ENCODE peak calls at places on chromosomes 4 and X, in ten cellular contexts. X is tibial nerve; L is HT1080; W is globus pallidus; F is Calu3; Q is HFFc6; Y is BE2C; S is H9; M is A673; G is activated CD4-positive, alpha-beta T cell treated with anti-CD3 and anti-CD28 coated beads, Interleukin-2, amount 10 ng/mL, durations not matched to agents 7 days and 5 days. V is an unnamed sample.

GRCh38 chr4:159169903-159170302 is 67.0 kb downstream of the RAPGEF2 start:
- DNase-seq in L (no peak), Y (no peak), M (no peak), X (no peak), G (no peak), S (no peak), Q (no peak), F (no peak), W (no peak), V (no peak)

GRCh38 chr4:140523370-140523856 is 555 bp upstream of the ELMOD2 start:
- DNase-seq in Q (no peak), G (no peak), X (no peak), L (no peak), Y (no peak), F (no peak), W (no peak), S (no peak), M (no peak), V (no peak)

GRCh38 chrX:78092296-78092695 is 11.8 kb upstream of the PGK1 start:
- DNase-seq in W (no peak), S (peak), L (peak), Q (peak), F (peak), Y (peak), X (no peak), M (peak), G (peak), V (peak)

GRCh38 chrX:139750390-139750789 is 42.4 kb upstream of the MCF2 start:
- DNase-seq in G (no peak), M (no peak), Q (no peak), F (no peak), L (no peak), S (no peak), Y (no peak), X (no peak), W (no peak), V (no peak)

GRCh38 chrX:17933856-17934255 is 72.8 kb upstream of the RAI2 start:
- DNase-seq in Y (no peak), L (no peak), G (no peak), S (no peak), W (no peak), M (no peak), Q (no peak), F (no peak), X (no peak), V (no peak)

GRCh38 chrX:42530027-42530426 is 247.9 kb downstream of the PPP1R2C start:
- DNase-seq in M (no peak), G (no peak), Y (no peak), W (no peak), L (peak), S (no peak), F (peak), Q (no peak), X (no peak), V (peak)

GRCh38 chr4:26937567-26937966 is 76.9 kb downstream of the STIM2 start:
- DNase-seq in M (no peak), S (no peak), G (no peak), Y (no peak), L (no peak), W (no peak), X (no peak), Q (no peak), F (no peak), V (no peak)

GRCh38 chrX:108420481-108420880 is 17.7 kb downstream of the COL4A6 start:
- DNase-seq in M (no peak), L (no peak), Q (no peak), F (no peak), W (no peak), X (no peak), Y (no peak), S (no peak), G (no peak), V (no peak)

GRCh38 chr4:174808119-174808518 is 20.9 kb downstream of the GLRA3 start:
- DNase-seq in M (no peak), G (no peak), X (no peak), L (no peak), F (no peak), Q (no peak), W (no peak), S (no peak), Y (no peak), V (no peak)

GRCh38 chr4:110668463-110669245 is 45.8 kb upstream of the PITX2 start:
- DNase-seq in M (no peak), X (no peak), F (no peak), G (no peak), L (no peak), Y (no peak), Q (no peak), W (no peak), S (no peak), V (no peak)

GRCh38 chr4:2363056-2363719 is 55.3 kb downstream of the ZFYVE28 start:
- DNase-seq in Q (no peak), Y (no peak), M (no peak), X (no peak), S (no peak), G (no peak), W (no peak), F (no peak), L (no peak), V (peak)

GRCh38 chr4:104589264-104589868 is 94.7 kb upstream of the CXXC4 start:
- DNase-seq in F (no peak), G (no peak), X (no peak), Q (no peak), M (no peak), Y (no peak), L (no peak), S (no peak), W (no peak), V (no peak)

GRCh38 chrX:143472334-143472938 is 44.8 kb downstream of the SPANXN3 start:
- DNase-seq in G (no peak), S (no peak), W (no peak), F (no peak), X (no peak), L (no peak), Y (no peak), Q (no peak), M (no peak), V (no peak)

GRCh38 chrX:129626026-129626425 is 28.7 kb downstream of the APLN start:
- DNase-seq in W (no peak), L (no peak), Q (no peak), X (no peak), Y (no peak), F (no peak), M (no peak), S (no peak), G (no peak), V (no peak)